ENCODE peak calls at places on chromosomes 2 and 18, in five cellular contexts. A, U, D, W and O are unnamed samples.

GRCh38 chr2:3585239-3586109 is 9.4 kb upstream of the COLEC11 start:
- DNase-seq in A (no peak), U (peak; percentile 43), D (peak; percentile 82), W (peak; percentile 34), O (no peak)

GRCh38 chr2:212005077-212005671 is 533.4 kb downstream of the ERBB4 start:
- DNase-seq in A (peak; percentile 57), U (peak; percentile 20), D (peak; percentile 37), W (peak; percentile 3), O (peak; percentile 58)

GRCh38 chr18:63590368-63590767 is 3.2 kb downstream of the SERPINB13 start:
- DNase-seq in A (no peak), U (no peak), D (no peak), W (no peak), O (no peak)

GRCh38 chr2:97664636-97664970 is 759 bp upstream of the ACTR1B start:
- DNase-seq in A (peak; percentile 43), U (peak; percentile 38), D (no peak), W (no peak), O (peak; percentile 58)

GRCh38 chr2:159119652-159120257 is 151.3 kb downstream of the TANC1 start:
- DNase-seq in A (no peak), U (no peak), D (no peak), W (no peak), O (no peak)

GRCh38 chr2:62727876-62728566 is 22.5 kb downstream of the EHBP1 start:
- DNase-seq in A (no peak), U (no peak), D (no peak), W (no peak), O (no peak)

GRCh38 chr2:20667151-20667530 is 197 bp downstream of the GDF7 start:
- DNase-seq in A (no peak), U (no peak), D (peak; percentile 84), W (peak; percentile 33), O (peak; percentile 71)

GRCh38 chr2:157480182-157480961 is 36.5 kb upstream of the CYTIP start:
- DNase-seq in A (no peak), U (peak; percentile 25), D (no peak), W (no peak), O (no peak)

GRCh38 chr2:105519516-105519915 is 120.7 kb upstream of the FHL2 start:
- DNase-seq in A (no peak), U (no peak), D (no peak), W (no peak), O (no peak)

GRCh38 chr2:237672731-237673129 is 45.3 kb downstream of the LRRFIP1 start:
- DNase-seq in A (no peak), U (no peak), D (no peak), W (no peak), O (no peak)
- H3K9ac ChIP-seq in A (no peak overlapping the region), U (no peak overlapping the region), D (no peak overlapping the region), W (no peak overlapping the region), O (no peak overlapping the region)

GRCh38 chr2:52931660-52932059 is 835.9 kb upstream of the CHAC2 start:
- DNase-seq in A (no peak), U (no peak), D (no peak), W (no peak), O (no peak)
- H3K9ac ChIP-seq in A (no peak overlapping the region), U (no peak overlapping the region), D (no peak overlapping the region), W (no peak overlapping the region), O (no peak overlapping the region)

DNA sequence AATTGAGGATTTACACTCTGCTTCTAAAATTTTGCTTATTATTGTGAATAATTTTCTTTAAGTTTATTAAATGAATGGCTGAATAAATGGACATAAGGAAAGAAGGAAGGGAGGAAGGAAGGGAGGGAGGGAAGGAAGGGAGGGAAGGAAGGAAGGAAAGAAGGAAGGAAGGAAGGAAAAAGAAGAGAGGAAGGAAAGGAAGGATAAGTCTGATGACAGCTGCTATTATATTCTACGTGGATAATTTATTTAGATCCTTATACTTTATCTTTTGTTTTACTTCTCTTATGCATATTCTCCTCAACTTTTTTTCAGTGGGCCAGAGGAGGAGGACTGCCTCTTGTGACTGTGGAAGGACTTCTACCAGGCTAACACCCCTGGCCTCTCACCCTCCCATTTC is 17.4 kb downstream of the CLUL1 start:
- DNase-seq in A (no peak), U (no peak), D (no peak), W (no peak), O (no peak)
- H3K9ac ChIP-seq in A (no peak overlapping the region), U (no peak overlapping the region), D (no peak overlapping the region), W (no peak overlapping the region), O (no peak overlapping the region)

GRCh38 chr18:48161911-48162698 is 231.6 kb upstream of the SMAD2 start:
- DNase-seq in A (no peak), U (peak; percentile 74), D (no peak), W (no peak), O (no peak)

GRCh38 chr18:48163184-48164095 is 233.0 kb upstream of the SMAD2 start:
- DNase-seq in A (no peak), U (no peak), D (no peak), W (no peak), O (no peak)

GRCh38 chr18:48159816-48160215 is 229.4 kb upstream of the SMAD2 start:
- DNase-seq in A (no peak), U (peak; percentile 21), D (no peak), W (no peak), O (no peak)

GRCh38 chr18:48160622-48161021 is 230.2 kb upstream of the SMAD2 start:
- DNase-seq in A (no peak), U (no peak), D (no peak), W (no peak), O (no peak)

GRCh38 chr18:48161201-48161910 is 230.9 kb upstream of the SMAD2 start:
- DNase-seq in A (no peak), U (peak; percentile 91), D (peak; percentile 97), W (peak; percentile 90), O (peak; percentile 87)
- H3K9ac ChIP-seq in A (peak overlapping the region; percentile 69), U (peak overlapping the region; percentile 58), D (peak overlapping the region; percentile 60), W (peak overlapping the region; percentile 52), O (no peak overlapping the region)

GRCh38 chr2:193836424-193836823 is 1641.7 kb upstream of the TMEFF2 start:
- DNase-seq in A (no peak), U (no peak), D (no peak), W (no peak), O (no peak)
- H3K9ac ChIP-seq in A (no peak overlapping the region), U (no peak overlapping the region), D (peak overlapping the region; percentile 11), W (no peak overlapping the region), O (no peak overlapping the region)

GRCh38 chr2:25558262-25558661 is 115.1 kb downstream of the DTNB start:
- DNase-seq in A (no peak), U (no peak), D (no peak), W (no peak), O (no peak)
- H3K9ac ChIP-seq in A (no peak overlapping the region), U (no peak overlapping the region), D (no peak overlapping the region), W (no peak overlapping the region), O (no peak overlapping the region)

GRCh38 chr2:210086930-210087329 is 84.3 kb downstream of the KANSL1L start:
- DNase-seq in A (no peak), U (no peak), D (no peak), W (no peak), O (no peak)
- H3K9ac ChIP-seq in A (no peak overlapping the region), U (no peak overlapping the region), D (no peak overlapping the region), W (no peak overlapping the region), O (no peak overlapping the region)